ENCODE peak calls at places on chromosomes 2 and 18, in six cellular contexts. F is neural progenitor cell, E is left lung, C is Peyer's patch, V is GM23338, U is upper lobe of right lung. L is an unnamed sample.

GRCh38 chr2:34627003-34627402 is 1027.9 kb upstream of the FAM98A start:
- DNase-seq in F (no peak), E (no peak), C (no peak), V (no peak), U (no peak), L (no peak)

GRCh38 chr2:99626158-99626557 is 136.3 kb upstream of the REV1 start:
- DNase-seq in F (no peak), E (no peak), C (no peak), V (no peak), U (no peak), L (no peak)

GRCh38 chr2:163155279-163155883 is 316.8 kb upstream of the KCNH7 start:
- DNase-seq in F (peak), E (no peak), C (no peak), V (peak), U (no peak), L (no peak)

GRCh38 chr2:74571058-74571457 is 16.5 kb downstream of the DOK1 start:
- DNase-seq in F (no peak), E (no peak), C (peak), V (no peak), U (no peak), L (no peak)

GRCh38 chr2:241752253-241752652 is 17.8 kb downstream of the D2HGDH start:
- DNase-seq in F (no peak), E (peak), C (no peak), V (no peak), U (no peak), L (no peak)

GRCh38 chr2:174868916-174869315 is 104.6 kb upstream of the CHRNA1 start:
- DNase-seq in F (no peak), E (no peak), C (no peak), V (no peak), U (no peak), L (no peak)

GRCh38 chr18:8805552-8805951 is 100.2 kb downstream of the MTCL1 start:
- DNase-seq in F (no peak), E (no peak), C (no peak), V (no peak), U (no peak), L (no peak)

GRCh38 chr2:45497355-45497754 is 113.7 kb downstream of the SRBD1 start:
- DNase-seq in F (no peak), E (no peak), C (no peak), V (no peak), U (no peak), L (no peak)

GRCh38 chr2:202355993-202356505 is 20.1 kb upstream of the BMPR2 start:
- DNase-seq in F (no peak), E (no peak), C (no peak), V (peak), U (no peak), L (no peak)

GRCh38 chr2:240956935-240957655 is 41.3 kb upstream of the SNED1 start:
- DNase-seq in F (no peak), E (peak), C (no peak), V (no peak), U (no peak), L (peak)

GRCh38 chr2:1742300-1742679 is 2.0 kb downstream of the PXDN start:
- DNase-seq in F (no peak), E (no peak), C (no peak), V (no peak), U (no peak), L (no peak)

GRCh38 chr18:37520508-37520907 is 45.1 kb downstream of the CELF4 start:
- DNase-seq in F (no peak), E (no peak), C (no peak), V (no peak), U (no peak), L (no peak)

GRCh38 chr2:229927817-229928321 is 5.6 kb downstream of the FBXO36 start:
- DNase-seq in F (no peak), E (no peak), C (no peak), V (no peak), U (no peak), L (no peak)

GRCh38 chr2:235390108-235390815 is 103.6 kb upstream of the AGAP1 start:
- DNase-seq in F (no peak), E (no peak), C (peak), V (no peak), U (no peak), L (no peak)

GRCh38 chr2:71880846-71881610 is 266.6 kb downstream of the CYP26B1 start:
- DNase-seq in F (no peak), E (no peak), C (peak), V (no peak), U (no peak), L (no peak)

GRCh38 chr2:146004470-146004869 is 1484.6 kb upstream of the ZEB2 start:
- DNase-seq in F (no peak), E (no peak), C (no peak), V (no peak), U (no peak), L (no peak)

GRCh38 chr2:232767866-232768265 is 8.5 kb downstream of the KCNJ13 start:
- DNase-seq in F (no peak), E (no peak), C (no peak), V (no peak), U (no peak), L (no peak)

GRCh38 chr2:239589270-239589825 is 188.5 kb upstream of the HDAC4 start:
- DNase-seq in F (no peak), E (peak), C (no peak), V (no peak), U (peak), L (no peak)

GRCh38 chr18:38241216-38241615 is 675.6 kb upstream of the CELF4 start:
- DNase-seq in F (no peak), E (no peak), C (no peak), V (no peak), U (no peak), L (no peak)

GRCh38 chr2:61911510-61911909 is 6.0 kb downstream of the COMMD1 start:
- DNase-seq in F (no peak), E (no peak), C (no peak), V (peak), U (no peak), L (no peak)

GRCh38 chr2:220787251-220787650 is 784.9 kb downstream of the EPHA4 start:
- DNase-seq in F (no peak), E (no peak), C (no peak), V (no peak), U (no peak), L (no peak)

GRCh38 chr2:112690853-112691390 is 29.9 kb upstream of the NT5DC4 start:
- DNase-seq in F (peak), E (peak), C (peak), V (peak), U (peak), L (peak)

GRCh38 chr2:8514748-8515389 is 167.0 kb upstream of the ID2 start:
- DNase-seq in F (no peak), E (no peak), C (no peak), V (no peak), U (no peak), L (no peak)

GRCh38 chr18:24086082-24086481 is 52.8 kb upstream of the CABYR start:
- DNase-seq in F (no peak), E (no peak), C (no peak), V (no peak), U (no peak), L (no peak)

GRCh38 chr2:197464180-197464579 is 10.8 kb downstream of the COQ10B start:
- DNase-seq in F (no peak), E (no peak), C (no peak), V (no peak), U (no peak), L (no peak)

GRCh38 chr18:76121049-76121448 is 374.0 kb downstream of the ZNF516 start:
- DNase-seq in F (no peak), E (no peak), C (no peak), V (no peak), U (no peak), L (no peak)

GRCh38 chr2:239534581-239535412 is 134.0 kb upstream of the HDAC4 start:
- DNase-seq in F (no peak), E (no peak), C (no peak), V (no peak), U (peak), L (no peak)

GRCh38 chr2:213036836-213037235 is 114.6 kb downstream of the IKZF2 start:
- DNase-seq in F (no peak), E (no peak), C (no peak), V (no peak), U (no peak), L (no peak)

GRCh38 chr18:9820719-9821118 is 65.1 kb upstream of the TXNDC2 start:
- DNase-seq in F (no peak), E (no peak), C (no peak), V (no peak), U (no peak), L (no peak)

GRCh38 chr2:190136259-190136658 is 73.7 kb upstream of the MSTN start:
- DNase-seq in F (no peak), E (no peak), C (no peak), V (no peak), U (no peak), L (no peak)

GRCh38 chr2:72932045-72932444 is 14.7 kb downstream of the EMX1 start:
- DNase-seq in F (no peak), E (peak), C (no peak), V (no peak), U (peak), L (no peak)

GRCh38 chr2:1653137-1653789 is 91.1 kb downstream of the PXDN start:
- DNase-seq in F (no peak), E (peak), C (no peak), V (no peak), U (peak), L (peak)

GRCh38 chr2:37832590-37833197 is 92.4 kb upstream of the RMDN2 start:
- DNase-seq in F (peak), E (peak), C (peak), V (peak), U (peak), L (peak)

GRCh38 chr2:58925676-58926081 is 684.6 kb upstream of the FANCL start:
- DNase-seq in F (no peak), E (no peak), C (no peak), V (no peak), U (no peak), L (no peak)

GRCh38 chr2:109386004-109386695 is 227.6 kb downstream of the SEPTIN10 start:
- DNase-seq in F (peak), E (no peak), C (no peak), V (peak), U (peak), L (no peak)

GRCh38 chr2:125175415-125175814 is 1150.3 kb downstream of the CNTNAP5 start:
- DNase-seq in F (no peak), E (no peak), C (no peak), V (no peak), U (no peak), L (no peak)

GRCh38 chr2:167510071-167510759 is 621.9 kb downstream of the XIRP2 start:
- DNase-seq in F (no peak), E (no peak), C (no peak), V (no peak), U (no peak), L (no peak)

GRCh38 chr2:6780765-6781274 is 84.9 kb downstream of the CMPK2 start:
- DNase-seq in F (no peak), E (no peak), C (peak), V (no peak), U (peak), L (no peak)

GRCh38 chr2:99672766-99673375 is 183.1 kb upstream of the REV1 start:
- DNase-seq in F (no peak), E (no peak), C (no peak), V (no peak), U (no peak), L (no peak)

DNA sequence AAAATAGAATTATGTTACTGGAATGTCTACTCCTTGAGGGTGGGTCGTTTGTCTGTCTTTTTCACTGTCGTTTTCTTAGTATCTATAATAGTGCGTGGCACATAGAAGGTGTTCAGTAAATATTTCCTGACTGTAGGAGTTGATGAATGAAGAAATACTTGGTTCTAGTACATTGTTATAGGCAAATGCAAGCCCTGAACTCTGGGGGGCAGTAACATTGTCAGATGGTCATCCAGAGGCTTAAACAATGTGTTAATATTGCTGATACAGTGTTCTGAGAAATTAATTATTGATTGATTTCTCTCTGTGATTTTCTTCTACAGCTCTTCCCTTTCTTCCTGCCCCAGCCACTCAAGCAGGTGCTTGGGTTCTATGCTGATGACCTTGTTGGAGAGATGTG is 24.4 kb upstream of the THOC1 start:
- DNase-seq in F (no peak), E (no peak), C (no peak), V (no peak), U (no peak), L (no peak)
- TF ChIP-seq CTCF in F (no peak), E (no peak), C (no peak), V (peak), U (no peak), L (no peak)

DNA sequence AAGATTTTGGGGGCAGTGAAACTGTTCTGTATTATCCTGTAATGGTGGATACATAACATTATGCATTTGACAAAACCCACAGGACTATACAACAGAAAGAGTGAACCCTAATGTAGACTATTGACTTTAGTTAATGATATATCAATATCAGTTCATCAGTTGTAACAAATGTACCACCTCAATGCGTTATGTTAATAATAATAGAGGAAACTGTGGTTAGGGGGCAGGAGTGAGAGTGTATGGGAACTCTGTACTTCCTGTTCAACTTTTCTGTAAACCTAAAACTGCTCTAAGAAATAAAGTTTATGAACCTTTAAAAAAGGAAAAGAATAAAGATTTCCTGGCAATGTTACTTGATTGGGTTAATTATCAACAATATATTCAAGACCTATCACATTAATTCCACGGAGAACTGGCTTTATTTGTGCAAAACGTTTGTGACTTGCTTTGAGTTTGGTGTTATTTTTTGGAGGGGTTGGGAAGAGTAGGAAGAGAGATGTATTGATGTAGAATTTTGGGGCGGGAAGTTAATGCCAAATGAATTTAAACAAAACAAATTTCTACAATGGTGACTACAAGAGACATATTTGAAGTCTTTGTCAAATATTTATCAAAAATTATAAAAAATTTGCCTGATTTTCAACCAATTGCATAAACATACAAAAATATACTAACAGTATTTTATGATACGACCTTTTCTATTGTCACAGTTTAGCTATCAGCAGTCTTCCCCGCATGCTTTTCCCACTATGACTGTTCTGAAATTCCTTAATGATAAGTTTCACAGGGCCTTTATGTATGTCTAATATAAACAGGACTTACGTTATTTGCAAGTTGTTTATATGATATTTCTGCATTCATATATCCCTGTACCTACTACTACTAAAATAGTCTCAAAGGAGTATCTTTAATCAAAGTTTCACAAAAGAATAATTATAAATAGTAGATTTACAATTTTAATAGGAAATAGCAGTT is 2.1 kb upstream of the RTN4 start:
- DNase-seq in F (no peak), E (no peak), C (no peak), V (no peak), U (no peak), L (no peak)
- H3K27ac ChIP-seq in F (no peak), E (peak), C (peak), V (no peak), U (no peak), L (peak)

DNA sequence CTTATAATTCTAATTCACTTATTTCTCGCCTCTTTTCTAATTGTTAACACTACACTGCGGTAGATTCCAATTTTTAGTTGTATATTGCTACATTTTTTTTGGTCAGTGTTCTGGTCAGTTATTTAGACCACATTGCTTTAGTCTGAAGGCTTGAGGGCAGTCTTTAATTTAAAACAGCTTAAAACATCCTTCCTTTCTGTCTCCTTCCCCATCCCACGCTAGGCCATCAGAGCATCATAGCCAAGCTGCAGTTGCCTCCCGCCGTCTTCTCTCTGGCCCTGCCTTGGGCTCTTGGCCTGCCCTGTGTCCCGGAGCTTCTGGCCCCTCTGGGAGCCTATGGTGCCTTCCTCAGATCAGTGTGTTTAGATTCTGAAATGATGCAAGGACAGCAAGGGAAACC is 52.6 kb upstream of the GLI2 start:
- DNase-seq in F (no peak), E (no peak), C (no peak), V (no peak), U (peak), L (no peak)
- TF ChIP-seq CTCF in F (no peak), E (no peak), C (no peak), V (no peak), U (no peak), L (no peak)

GRCh38 chr18:50562686-50563085 is 2.8 kb downstream of the MAPK4 start:
- DNase-seq in F (no peak), E (no peak), C (no peak), V (no peak), U (no peak), L (no peak)

GRCh38 chr18:50559750-50560680 is at the start of gene MAPK4:
- DNase-seq in F (peak), E (peak), C (no peak), V (peak), U (peak), L (no peak)

GRCh38 chr18:50560681-50561629 is 1.1 kb downstream of the MAPK4 start:
- DNase-seq in F (peak), E (peak), C (no peak), V (peak), U (no peak), L (no peak)

GRCh38 chr18:50558157-50558556 is 1.7 kb upstream of the MAPK4 start:
- DNase-seq in F (no peak), E (no peak), C (no peak), V (no peak), U (no peak), L (no peak)

GRCh38 chr18:50558948-50559749 is 738 bp upstream of the MAPK4 start:
- DNase-seq in F (peak), E (peak), C (no peak), V (peak), U (peak), L (no peak)
- H3K27ac ChIP-seq in F (no peak), E (no peak), C (no peak), V (no peak), U (no peak), L (peak)

DNA sequence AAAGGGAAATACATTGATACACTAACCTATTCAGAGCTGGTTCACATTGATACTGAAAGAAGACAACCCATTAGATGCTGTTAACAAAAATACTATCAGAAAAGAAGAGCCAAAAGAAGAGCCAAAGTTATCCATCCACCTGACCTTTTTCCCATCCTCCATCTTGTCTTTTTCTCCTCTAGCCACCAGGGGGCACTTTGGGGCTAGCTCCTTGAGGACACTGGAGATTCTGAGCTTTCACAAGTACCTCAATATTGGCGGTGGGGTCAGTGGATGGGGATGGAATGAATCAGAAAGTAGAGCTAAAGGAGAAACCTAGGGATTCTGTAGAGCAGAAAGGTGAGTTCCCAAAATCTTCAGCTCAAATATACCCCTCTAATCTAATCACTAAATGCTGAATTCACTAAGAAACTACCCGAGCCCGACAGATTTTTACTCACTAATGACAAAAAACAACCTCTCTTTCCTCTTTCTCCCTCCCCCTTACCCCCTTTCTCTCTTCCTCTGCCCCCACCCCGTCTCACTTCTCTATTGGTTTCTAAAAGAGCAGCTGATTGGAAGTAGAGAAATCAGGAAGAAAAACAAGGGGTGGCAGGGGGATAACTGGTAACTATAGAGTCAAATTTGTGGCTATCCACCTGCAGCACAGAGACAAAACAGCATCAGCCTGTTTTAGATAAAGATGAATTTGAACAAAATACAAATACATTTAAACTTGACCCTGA is 203.3 kb downstream of the TCF4 start:
- DNase-seq in F (peak), E (no peak), C (peak), V (peak), U (no peak), L (no peak)
- TF ChIP-seq CTCF in F (peak), E (peak), C (peak), V (peak), U (peak), L (no peak)

GRCh38 chr2:65263257-65263656 is 35.6 kb downstream of the ACTR2 start:
- DNase-seq in F (no peak), E (no peak), C (no peak), V (no peak), U (no peak), L (no peak)

GRCh38 chr2:65265090-65266045 is 37.7 kb downstream of the ACTR2 start:
- DNase-seq in F (peak), E (no peak), C (no peak), V (peak), U (no peak), L (no peak)

GRCh38 chr2:65261676-65262075 is 34.0 kb downstream of the ACTR2 start:
- DNase-seq in F (no peak), E (no peak), C (no peak), V (no peak), U (no peak), L (no peak)

GRCh38 chr2:65267008-65267407 is 39.4 kb downstream of the ACTR2 start:
- DNase-seq in F (no peak), E (no peak), C (no peak), V (no peak), U (no peak), L (no peak)
- H3K27ac ChIP-seq in F (no peak), E (no peak), C (no peak), V (no peak), U (no peak), L (no peak)

L was measured in breast epithelium.